ENCODE peak calls at places on chromosomes 3 and 15, in seven cellular contexts. R, F, X, I, O, Q and V are unnamed samples.

GRCh38 chr15:32933241-32933640 is 215.4 kb downstream of the GREM1 start:
- DNase-seq in R (no peak), F (no peak), X (no peak), I (no peak), O (no peak), Q (no peak), V (no peak)

GRCh38 chr15:70156781-70157261 is 59.1 kb upstream of the TLE3 start:
- DNase-seq in R (no peak), F (no peak), X (no peak), I (no peak), O (no peak), Q (peak; percentile 20), V (no peak)

GRCh38 chr3:76024640-76025039 is 239.3 kb upstream of the ZNF717 start:
- DNase-seq in R (no peak), F (no peak), X (no peak), I (no peak), O (no peak), Q (no peak), V (peak; percentile 47)

GRCh38 chr3:13839253-13839652 is 40.6 kb downstream of the WNT7A start:
- DNase-seq in R (no peak), F (no peak), X (no peak), I (no peak), O (no peak), Q (no peak), V (no peak)

GRCh38 chr3:178658694-178659315 is 122.6 kb downstream of the KCNMB2 start:
- DNase-seq in R (no peak), F (no peak), X (no peak), I (no peak), O (no peak), Q (no peak), V (no peak)

GRCh38 chr15:88572030-88572333 is 25.5 kb upstream of the DET1 start:
- DNase-seq in R (no peak), F (no peak), X (no peak), I (no peak), O (no peak), Q (no peak), V (no peak)

GRCh38 chr3:8509961-8510360 is 8.3 kb downstream of the LMCD1 start:
- DNase-seq in R (no peak), F (no peak), X (no peak), I (no peak), O (no peak), Q (peak; percentile 82), V (no peak)

GRCh38 chr3:100928638-100929428 is 64.4 kb downstream of the ABI3BP start:
- DNase-seq in R (no peak), F (no peak), X (no peak), I (no peak), O (no peak), Q (peak; percentile 49), V (peak; percentile 36)

GRCh38 chr3:46693038-46693896 is at the start of gene ALS2CL:
- DNase-seq in R (peak; percentile 71), F (peak; percentile 92), X (no peak), I (peak; percentile 73), O (peak; percentile 83), Q (no peak), V (peak; percentile 32)

GRCh38 chr3:105187340-105187739 is 179.4 kb upstream of the ALCAM start:
- DNase-seq in R (no peak), F (no peak), X (no peak), I (no peak), O (no peak), Q (no peak), V (no peak)

GRCh38 chr3:11290743-11291680 is 18.8 kb downstream of the ATG7 start:
- DNase-seq in R (peak; percentile 14), F (no peak), X (no peak), I (peak; percentile 6), O (no peak), Q (peak; percentile 69), V (no peak)

GRCh38 chr3:146300756-146301155 is 49.9 kb upstream of the PLSCR4 start:
- DNase-seq in R (no peak), F (no peak), X (no peak), I (no peak), O (no peak), Q (no peak), V (no peak)